ENCODE peak calls at places on chromosomes 6 and 20, in six cellular contexts. K, M, R, X, D and H are unnamed samples.

GRCh38 chr20:48688579-48688978 is 139.2 kb downstream of the PREX1 start:
- DNase-seq in K (no peak), M (no peak), R (no peak), X (no peak), D (no peak), H (no peak)

GRCh38 chr6:100404051-100404450 is 60.7 kb downstream of the SIM1 start:
- DNase-seq in K (no peak), M (no peak), R (no peak), X (no peak), D (no peak), H (no peak)

GRCh38 chr20:33127422-33128097 is 40.4 kb upstream of the BPIFA2 start:
- DNase-seq in K (no peak), M (no peak), R (no peak), X (no peak), D (no peak), H (no peak)

GRCh38 chr20:17878912-17879602 is 89.5 kb downstream of the SNX5 start:
- DNase-seq in K (no peak), M (no peak), R (no peak), X (no peak), D (no peak), H (no peak)

GRCh38 chr6:5126214-5126613 is 41.1 kb downstream of the PPP1R3G start:
- DNase-seq in K (peak), M (peak), R (no peak), X (no peak), D (no peak), H (no peak)

GRCh38 chr20:24465168-24465567 is 4.3 kb upstream of the SYNDIG1 start:
- DNase-seq in K (no peak), M (no peak), R (no peak), X (no peak), D (no peak), H (no peak)

GRCh38 chr6:140043762-140044378 is 669.4 kb upstream of the CITED2 start:
- DNase-seq in K (no peak), M (peak), R (no peak), X (peak), D (no peak), H (no peak)

GRCh38 chr20:858011-858410 is 24.5 kb downstream of the FAM110A start:
- DNase-seq in K (no peak), M (no peak), R (no peak), X (peak), D (no peak), H (no peak)

GRCh38 chr6:74015427-74015826 is 319.4 kb downstream of the CD109 start:
- DNase-seq in K (no peak), M (no peak), R (no peak), X (peak), D (no peak), H (no peak)

GRCh38 chr6:168583821-168584220 is 142.8 kb downstream of the SMOC2 start:
- DNase-seq in K (no peak), M (no peak), R (no peak), X (no peak), D (no peak), H (peak)

GRCh38 chr6:45830441-45831139 is 185.1 kb downstream of the CLIC5 start:
- DNase-seq in K (no peak), M (peak), R (no peak), X (peak), D (peak), H (peak)

GRCh38 chr20:36924167-36925045 is 27.1 kb downstream of the SAMHD1 start:
- DNase-seq in K (no peak), M (no peak), R (no peak), X (peak), D (no peak), H (no peak)

GRCh38 chr20:24694157-24694726 is 224.8 kb downstream of the SYNDIG1 start:
- DNase-seq in K (no peak), M (no peak), R (no peak), X (no peak), D (no peak), H (no peak)

GRCh38 chr6:114075777-114076176 is 104.8 kb upstream of the HDAC2 start:
- DNase-seq in K (no peak), M (no peak), R (no peak), X (no peak), D (no peak), H (no peak)

GRCh38 chr6:33008944-33009861 is at the start of gene HLA-DOA:
- DNase-seq in K (peak), M (peak), R (no peak), X (no peak), D (no peak), H (no peak)

GRCh38 chr6:147227770-147228320 is 23.6 kb downstream of the STXBP5 start:
- DNase-seq in K (no peak), M (no peak), R (no peak), X (peak), D (no peak), H (no peak)

GRCh38 chr6:33073431-33073871 is at the start of gene HLA-DPA1:
- DNase-seq in K (no peak), M (peak), R (peak), X (peak), D (peak), H (no peak)

GRCh38 chr6:91276315-91276714 is 689.4 kb upstream of the MAP3K7 start:
- DNase-seq in K (no peak), M (peak), R (no peak), X (peak), D (no peak), H (no peak)

GRCh38 chr6:84027340-84028183 is 6.0 kb upstream of the MRAP2 start:
- DNase-seq in K (peak), M (peak), R (peak), X (peak), D (peak), H (peak)

GRCh38 chr6:8821921-8822512 is 386.7 kb upstream of the SLC35B3 start:
- DNase-seq in K (no peak), M (no peak), R (no peak), X (peak), D (no peak), H (no peak)

GRCh38 chr6:104642871-104643270 is 216.8 kb downstream of the HACE1 start:
- DNase-seq in K (no peak), M (no peak), R (no peak), X (peak), D (no peak), H (no peak)

GRCh38 chr6:44926556-44926955 is 401.6 kb upstream of the RUNX2 start:
- DNase-seq in K (peak), M (no peak), R (no peak), X (peak), D (no peak), H (no peak)

GRCh38 chr6:17527076-17527475 is 73.0 kb upstream of the FAM8A1 start:
- DNase-seq in K (no peak), M (no peak), R (no peak), X (no peak), D (no peak), H (no peak)

GRCh38 chr20:46660487-46660886 is 9.2 kb upstream of the SLC13A3 start:
- DNase-seq in K (no peak), M (no peak), R (no peak), X (no peak), D (no peak), H (no peak)

GRCh38 chr6:160510199-160510598 is 153.9 kb downstream of the LPA start:
- DNase-seq in K (peak), M (peak), R (no peak), X (peak), D (no peak), H (no peak)

GRCh38 chr6:112680076-112680475 is 332.9 kb downstream of the RFPL4B start:
- DNase-seq in K (no peak), M (no peak), R (no peak), X (no peak), D (no peak), H (no peak)

GRCh38 chr6:53069431-53069830 is 4.2 kb downstream of the FBXO9 start:
- DNase-seq in K (no peak), M (no peak), R (no peak), X (no peak), D (no peak), H (no peak)

GRCh38 chr6:55866110-55866509 is 9.3 kb downstream of the BMP5 start:
- DNase-seq in K (no peak), M (no peak), R (no peak), X (peak), D (no peak), H (no peak)

GRCh38 chr6:109381007-109381746 is 1.1 kb downstream of the CD164 start:
- DNase-seq in K (no peak), M (peak), R (no peak), X (no peak), D (no peak), H (peak)

GRCh38 chr6:112416885-112417284 is 69.8 kb downstream of the RFPL4B start:
- DNase-seq in K (no peak), M (peak), R (peak), X (no peak), D (no peak), H (no peak)

GRCh38 chr6:97069363-97069762 is 144.8 kb downstream of the KLHL32 start:
- DNase-seq in K (no peak), M (no peak), R (no peak), X (no peak), D (no peak), H (no peak)
- H3K4me3 ChIP-seq in K (no peak), M (no peak), R (no peak), X (no peak), D (no peak), H (no peak)

DNA sequence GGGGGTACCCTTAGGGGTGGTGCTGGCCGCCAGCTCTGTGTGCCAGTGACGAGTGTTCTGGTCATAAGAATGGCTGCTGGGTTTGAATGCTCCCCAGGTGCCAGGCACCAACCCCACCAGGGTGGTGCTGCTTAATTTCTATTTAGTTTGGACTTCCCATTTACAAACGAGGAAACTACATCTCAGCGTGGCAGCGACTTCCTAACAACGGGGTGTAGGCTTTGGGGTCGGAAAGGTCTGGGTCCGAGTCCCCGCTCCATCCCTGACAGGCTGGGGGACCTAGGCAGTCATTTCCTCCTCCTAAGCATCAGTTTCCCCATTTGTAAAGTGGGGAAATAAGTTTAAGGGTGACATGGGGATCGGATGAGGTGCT is 30.2 kb downstream of the CEBPB start:
- DNase-seq in K (no peak), M (no peak), R (no peak), X (no peak), D (no peak), H (no peak)
- H3K4me3 ChIP-seq in K (no peak), M (no peak), R (no peak), X (no peak), D (no peak), H (no peak)

GRCh38 chr20:62778601-62779416 is 17.5 kb upstream of the MRGBP start:
- DNase-seq in K (no peak), M (no peak), R (no peak), X (no peak), D (no peak), H (no peak)

GRCh38 chr20:62778058-62778457 is 18.2 kb upstream of the MRGBP start:
- DNase-seq in K (no peak), M (no peak), R (no peak), X (no peak), D (no peak), H (no peak)

GRCh38 chr20:62776035-62776691 is 20.1 kb upstream of the MRGBP start:
- DNase-seq in K (no peak), M (no peak), R (no peak), X (no peak), D (no peak), H (no peak)

GRCh38 chr20:62776692-62777527 is 19.4 kb upstream of the MRGBP start:
- DNase-seq in K (no peak), M (no peak), R (no peak), X (peak), D (peak), H (peak)

GRCh38 chr20:62777528-62777830 is 18.8 kb upstream of the MRGBP start:
- DNase-seq in K (no peak), M (no peak), R (no peak), X (no peak), D (no peak), H (no peak)
- H3K4me3 ChIP-seq in K (no peak), M (no peak), R (no peak), X (no peak), D (no peak), H (no peak)

DNA sequence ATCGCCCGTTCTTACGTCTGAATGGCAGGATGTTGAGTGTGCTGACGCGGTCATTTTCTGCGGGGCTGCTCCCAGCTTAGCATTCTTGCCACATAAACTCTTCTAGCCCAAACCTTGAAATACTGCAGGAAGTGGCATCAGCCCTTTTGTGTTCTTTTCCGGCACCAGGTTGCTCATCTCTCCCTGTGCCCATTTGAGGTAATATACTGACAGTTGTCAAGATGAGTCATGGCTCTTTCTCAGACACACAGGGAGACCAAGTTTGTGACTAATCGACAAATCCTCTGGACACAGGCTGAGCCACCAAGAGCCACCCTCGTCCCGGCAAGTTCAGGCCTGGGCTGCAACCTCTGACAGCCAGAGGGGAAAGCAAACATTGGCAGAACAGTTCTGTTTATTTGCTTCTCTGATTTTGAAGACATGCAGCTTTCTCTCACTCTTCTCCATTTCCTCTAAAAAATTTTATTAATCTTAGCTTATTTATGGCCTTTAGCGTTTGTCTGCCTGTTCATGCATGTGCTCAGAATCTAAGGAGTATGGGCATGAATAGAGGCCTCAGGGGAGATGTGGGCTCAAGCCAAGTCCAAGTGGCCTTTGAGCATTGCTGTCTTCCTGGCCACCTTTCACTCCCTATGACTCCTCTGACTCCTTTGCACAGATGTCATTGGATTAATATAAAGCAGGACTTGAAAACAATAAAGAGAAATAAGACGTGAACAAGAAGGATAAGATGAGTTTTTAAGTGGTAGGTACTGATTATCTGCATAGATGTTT is 328.2 kb upstream of the JAG1 start:
- DNase-seq in K (peak), M (peak), R (no peak), X (peak), D (no peak), H (no peak)
- H3K4me3 ChIP-seq in K (no peak), M (no peak), R (no peak), X (no peak), D (no peak), H (no peak)